ENCODE peak calls at places on chromosomes 4 and X, in five cellular contexts. W is transverse colon, L is HepG2, O is A549, H is H1. M is an unnamed sample.

GRCh38 chr4:5039800-5040199 is 11.5 kb upstream of the STK32B start:
- DNase-seq in W (no peak), L (no peak), O (no peak), H (no peak), M (no peak)

GRCh38 chrX:106898462-106898861 is 4.7 kb downstream of the RIPPLY1 start:
- DNase-seq in W (no peak), L (peak), O (peak), H (no peak), M (no peak)

GRCh38 chrX:51461053-51462050 is 35.0 kb downstream of the NUDT11 start:
- DNase-seq in W (no peak), L (peak), O (peak), H (no peak), M (peak)

GRCh38 chr4:168688584-168688983 is 191.7 kb downstream of the PALLD start:
- DNase-seq in W (no peak), L (no peak), O (no peak), H (no peak), M (no peak)

GRCh38 chrX:6257025-6257424 is 28.4 kb upstream of the NLGN4X start:
- DNase-seq in W (no peak), L (no peak), O (no peak), H (no peak), M (no peak)

GRCh38 chr4:150782921-150783320 is 201.0 kb downstream of the MAB21L2 start:
- DNase-seq in W (no peak), L (no peak), O (no peak), H (no peak), M (no peak)

GRCh38 chr4:40685300-40685699 is 55.6 kb upstream of the RBM47 start:
- DNase-seq in W (no peak), L (peak), O (no peak), H (no peak), M (no peak)

GRCh38 chr4:146255463-146255862 is 41.1 kb downstream of the REELD1 start:
- DNase-seq in W (no peak), L (no peak), O (no peak), H (no peak), M (no peak)

GRCh38 chr4:168528131-168528949 is 31.5 kb downstream of the PALLD start:
- DNase-seq in W (no peak), L (no peak), O (peak), H (no peak), M (no peak)

GRCh38 chrX:9619581-9619980 is 146.1 kb downstream of the GPR143 start:
- DNase-seq in W (no peak), L (no peak), O (no peak), H (no peak), M (no peak)

GRCh38 chrX:136273986-136274385 is 22.8 kb upstream of the MAP7D3 start:
- DNase-seq in W (no peak), L (no peak), O (no peak), H (no peak), M (no peak)

GRCh38 chr4:94758700-94759399 is 1.1 kb downstream of the BMPR1B start:
- DNase-seq in W (no peak), L (no peak), O (no peak), H (no peak), M (no peak)

GRCh38 chrX:30246769-30247489 is at the start of gene MAGEB1:
- DNase-seq in W (no peak), L (peak), O (no peak), H (peak), M (no peak)

GRCh38 chrX:132001127-132001526 is 22.0 kb upstream of the STK26 start:
- DNase-seq in W (no peak), L (no peak), O (no peak), H (no peak), M (no peak)

GRCh38 chr4:26936284-26937065 is 75.8 kb downstream of the STIM2 start:
- DNase-seq in W (no peak), L (peak), O (no peak), H (no peak), M (no peak)

GRCh38 chrX:9343971-9344370 is 120.9 kb upstream of the TBL1X start:
- DNase-seq in W (no peak), L (no peak), O (no peak), H (no peak), M (no peak)

GRCh38 chr4:83284161-83285021 is at the start of gene COQ2:
- DNase-seq in W (peak), L (peak), O (peak), H (peak), M (peak)
- TF ChIP-seq POLR2A in W (peak), L (peak), O (peak), H (peak), M (peak)

GRCh38 chr4:131426023-131426758 is 1722.9 kb upstream of the PCDH10 start:
- DNase-seq in W (no peak), L (no peak), O (no peak), H (no peak), M (no peak)
- TF ChIP-seq EP300 in W (no peak), L (no peak), O (no peak), H (no peak), M (no peak)

DNA sequence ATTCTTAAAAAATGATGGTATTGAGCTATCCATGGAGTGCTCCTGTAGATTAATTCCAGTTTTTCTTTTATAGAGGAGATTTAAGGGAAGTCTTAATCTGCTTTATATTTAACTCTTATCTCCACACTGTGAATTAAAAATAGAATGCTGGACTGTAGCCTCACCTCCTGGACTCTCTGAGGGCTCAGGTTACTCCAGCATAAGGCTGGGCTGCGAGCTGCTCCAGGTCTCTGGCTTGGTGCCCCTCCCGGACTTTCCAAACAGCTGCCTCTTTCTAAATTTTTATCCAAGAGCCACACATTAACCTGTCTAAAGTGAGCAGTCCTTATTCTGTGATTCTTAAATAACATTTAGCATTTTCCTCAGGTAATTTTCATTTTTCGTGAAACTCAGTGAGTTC is 218.7 kb upstream of the JADE1 start:
- DNase-seq in W (no peak), L (no peak), O (no peak), H (no peak), M (no peak)
- H3K27ac ChIP-seq in W (no peak), L (no peak), O (peak), H (no peak), M (no peak)

GRCh38 chrX:118977424-118977823 is 3.0 kb downstream of the LONRF3 start:
- DNase-seq in W (no peak), L (no peak), O (no peak), H (no peak), M (no peak)

GRCh38 chrX:118974088-118974907 is at the start of gene LONRF3:
- DNase-seq in W (peak), L (peak), O (peak), H (no peak), M (peak)

GRCh38 chrX:118974908-118975671 is 672 bp downstream of the LONRF3 start:
- DNase-seq in W (peak), L (peak), O (no peak), H (no peak), M (no peak)

GRCh38 chrX:118976599-118977340 is 2.4 kb downstream of the LONRF3 start:
- DNase-seq in W (peak), L (no peak), O (peak), H (no peak), M (no peak)

DNA sequence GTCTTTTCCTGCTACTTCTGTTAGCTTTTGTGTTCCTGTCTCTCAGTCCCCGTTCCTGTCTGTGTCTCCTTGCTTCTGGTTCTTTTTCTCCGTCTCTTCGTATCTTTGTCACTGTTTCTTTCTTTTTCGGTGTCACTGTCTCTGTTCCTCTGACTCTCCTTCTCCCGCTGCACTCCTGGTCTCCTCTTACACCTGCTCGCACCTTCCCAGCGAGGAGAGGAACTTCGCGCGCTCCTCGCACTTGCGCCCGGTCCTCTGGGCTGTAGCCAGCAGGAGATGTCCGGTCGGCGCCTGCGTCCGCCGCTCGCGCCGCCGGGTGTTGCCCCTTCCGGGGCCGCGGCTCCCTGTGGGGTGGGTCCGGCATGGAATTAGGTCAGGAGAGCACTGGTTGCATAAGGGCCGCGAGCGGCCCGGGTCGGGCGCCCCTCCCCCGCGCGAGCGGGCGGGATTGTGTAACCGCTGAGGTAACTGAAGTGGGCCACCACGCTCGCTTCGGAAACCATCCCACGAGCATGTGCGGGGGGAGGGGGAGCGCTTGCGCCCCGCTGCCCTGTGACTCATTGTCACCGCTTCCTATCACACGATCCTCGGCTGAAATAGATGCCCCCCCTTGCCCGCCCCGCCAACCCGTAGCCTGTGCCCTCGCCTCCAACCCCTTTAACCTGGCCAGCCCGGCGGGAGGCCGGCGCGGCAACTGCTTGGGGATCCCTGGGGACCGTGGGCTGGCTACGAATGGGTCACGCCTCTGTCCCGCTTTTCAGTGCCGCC is 1.6 kb downstream of the LONRF3 start:
- DNase-seq in W (peak), L (peak), O (peak), H (no peak), M (peak)
- TF ChIP-seq POLR2A in W (peak), L (peak), O (no peak), H (no peak), M (peak)

GRCh38 chr4:72323227-72323626 is 245.8 kb downstream of the ADAMTS3 start:
- DNase-seq in W (no peak), L (no peak), O (no peak), H (no peak), M (no peak)

GRCh38 chr4:72314869-72315268 is 254.2 kb downstream of the ADAMTS3 start:
- DNase-seq in W (no peak), L (no peak), O (no peak), H (no peak), M (no peak)

GRCh38 chr4:72320185-72320948 is 248.7 kb downstream of the ADAMTS3 start:
- DNase-seq in W (no peak), L (peak), O (no peak), H (no peak), M (no peak)

GRCh38 chr4:72318771-72319170 is 250.2 kb downstream of the ADAMTS3 start:
- DNase-seq in W (no peak), L (no peak), O (no peak), H (no peak), M (no peak)

GRCh38 chr4:72319596-72319995 is 249.4 kb downstream of the ADAMTS3 start:
- DNase-seq in W (no peak), L (no peak), O (no peak), H (no peak), M (no peak)
- TF ChIP-seq EP300 in W (no peak), L (no peak), O (no peak), H (no peak), M (no peak)

DNA sequence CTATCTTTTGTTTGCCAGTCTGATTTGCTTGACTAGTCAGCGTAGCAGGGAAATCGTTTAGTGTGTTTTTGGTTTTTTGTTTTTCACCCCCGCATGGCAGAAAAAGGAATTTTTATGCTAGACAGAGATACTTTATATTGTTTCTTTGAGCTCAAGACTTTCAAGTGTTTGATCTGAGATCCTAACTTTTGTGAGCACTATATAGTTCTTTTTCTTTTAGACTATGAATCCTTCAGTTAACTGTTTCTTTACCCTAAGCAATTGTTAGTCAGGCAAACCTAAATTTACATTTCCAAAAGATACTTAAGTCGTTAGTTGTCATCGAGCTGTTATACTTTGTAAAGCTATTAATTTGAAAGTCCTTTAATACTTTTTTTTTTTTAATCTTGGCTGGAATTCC is 73.3 kb downstream of the RAP1GDS1 start:
- DNase-seq in W (no peak), L (no peak), O (no peak), H (no peak), M (no peak)
- H3K27ac ChIP-seq in W (no peak), L (no peak), O (no peak), H (no peak), M (no peak)

DNA sequence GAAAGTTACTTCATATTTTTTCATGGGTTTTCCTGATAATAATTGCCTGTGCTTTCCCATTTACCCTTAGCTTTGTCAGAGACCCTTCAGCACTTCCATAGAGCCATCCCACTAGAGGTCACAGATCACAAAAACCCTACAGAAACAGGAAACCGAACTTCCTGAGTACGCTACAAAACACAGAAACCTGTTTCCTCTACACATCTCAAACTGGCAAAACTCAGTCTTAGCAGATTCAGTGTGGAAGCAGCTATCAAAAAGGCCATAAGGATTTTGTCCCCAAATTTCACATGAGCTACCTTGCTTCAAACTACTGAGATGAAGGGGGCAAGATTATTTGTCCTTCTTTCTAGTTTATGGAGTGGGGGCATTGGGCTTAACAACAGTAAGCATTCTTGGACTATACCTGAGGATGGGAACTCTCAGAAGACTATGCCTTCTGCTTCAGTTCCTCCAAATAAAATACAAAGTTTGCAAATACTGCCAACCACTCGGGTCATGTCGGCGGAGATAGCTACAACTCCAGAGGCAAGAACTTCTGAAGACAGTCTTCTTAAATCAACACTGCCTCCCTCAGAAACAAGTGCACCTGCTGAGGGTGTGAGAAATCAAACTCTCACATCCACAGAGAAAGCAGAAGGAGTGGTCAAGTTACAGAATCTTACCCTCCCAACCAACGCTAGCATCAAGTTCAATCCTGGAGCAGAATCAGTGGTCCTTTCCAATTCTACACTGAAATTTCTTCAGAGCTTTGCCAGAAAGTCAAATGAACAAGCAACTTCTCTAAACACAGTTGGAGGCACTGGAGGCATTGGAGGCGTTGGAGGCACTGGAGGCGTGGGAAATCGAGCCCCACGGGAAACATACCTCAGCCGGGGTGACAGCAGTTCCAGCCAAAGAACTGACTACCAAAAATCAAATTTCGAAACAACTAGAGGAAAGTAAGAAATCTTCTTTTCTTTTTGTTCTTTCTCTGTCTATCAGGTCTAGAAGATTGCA is at the start of gene MMRN1:
- DNase-seq in W (no peak), L (no peak), O (no peak), H (no peak), M (no peak)
- TF ChIP-seq POLR2A in W (no peak), L (no peak), O (no peak), H (no peak), M (no peak)